ENCODE peak calls at places on chromosome 14, in four cellular contexts. N is GM12878, Y is K562, A is HepG2. V is an unnamed sample.

GRCh38 chr14:42480235-42480634 is 873.6 kb downstream of the LRFN5 start:
- DNase-seq in N (no peak), Y (no peak), A (no peak), V (no peak)

GRCh38 chr14:32259368-32260013 is 56.4 kb upstream of the RNU6-8 start:
- DNase-seq in N (peak), Y (peak), A (peak), V (peak)

GRCh38 chr14:58150243-58150805 is 1.7 kb downstream of the ARMH4 start:
- DNase-seq in N (no peak), Y (no peak), A (no peak), V (no peak)

GRCh38 chr14:92121670-92122350 is at the start of the genes CPSF2 and NDUFB1:
- DNase-seq in N (peak), Y (peak), A (peak), V (peak)

GRCh38 chr14:78228702-78229327 is 58.6 kb downstream of the NRXN3 start:
- DNase-seq in N (no peak), Y (no peak), A (no peak), V (no peak)

GRCh38 chr14:26401170-26401968 is 196.5 kb downstream of the NOVA1 start:
- DNase-seq in N (no peak), Y (no peak), A (no peak), V (no peak)

GRCh38 chr14:30221546-30221945 is 293.9 kb upstream of the PRKD1 start:
- DNase-seq in N (no peak), Y (no peak), A (no peak), V (no peak)

GRCh38 chr14:94598816-94599655 is 13.2 kb upstream of the SERPINA3 start:
- DNase-seq in N (no peak), Y (no peak), A (peak), V (peak)

GRCh38 chr14:99534863-99535262 is 53.7 kb downstream of the CCNK start:
- DNase-seq in N (no peak), Y (no peak), A (no peak), V (no peak)

GRCh38 chr14:97301931-97302559 is 504.9 kb downstream of the VRK1 start:
- DNase-seq in N (no peak), Y (no peak), A (no peak), V (no peak)

GRCh38 chr14:79638647-79639266 is 572.5 kb downstream of the DIO2 start:
- DNase-seq in N (no peak), Y (no peak), A (no peak), V (no peak)

GRCh38 chr14:97844042-97844441 is 1046.9 kb downstream of the VRK1 start:
- DNase-seq in N (no peak), Y (no peak), A (no peak), V (no peak)

GRCh38 chr14:21965042-21965441 is 291.4 kb upstream of the OR4E1 start:
- DNase-seq in N (no peak), Y (no peak), A (no peak), V (no peak)

GRCh38 chr14:69755784-69756183 is 11.2 kb upstream of the SRSF5 start:
- DNase-seq in N (no peak), Y (no peak), A (peak), V (no peak)

GRCh38 chr14:76007852-76008251 is 22.3 kb downstream of the IFT43 start:
- DNase-seq in N (no peak), Y (no peak), A (no peak), V (no peak)

GRCh38 chr14:38256358-38256840 is 506 bp upstream of the CLEC14A start:
- DNase-seq in N (no peak), Y (no peak), A (no peak), V (no peak)

GRCh38 chr14:62954165-62954564 is 91.1 kb downstream of the KCNH5 start:
- DNase-seq in N (no peak), Y (no peak), A (no peak), V (no peak)

GRCh38 chr14:72678360-72678759 is 215.5 kb downstream of the DPF3 start:
- DNase-seq in N (no peak), Y (no peak), A (no peak), V (no peak)

GRCh38 chr14:70884595-70885342 is 22.5 kb upstream of the PCNX1 start:
- DNase-seq in N (no peak), Y (peak), A (no peak), V (no peak)

GRCh38 chr14:22007278-22008097 is 333.9 kb upstream of the OR4E1 start:
- DNase-seq in N (no peak), Y (no peak), A (no peak), V (no peak)

GRCh38 chr14:100621806-100622205 is 34.6 kb upstream of the BEGAIN start:
- DNase-seq in N (no peak), Y (peak), A (no peak), V (peak)

GRCh38 chr14:72741836-72742681 is 151.8 kb downstream of the DPF3 start:
- DNase-seq in N (no peak), Y (peak), A (no peak), V (no peak)

GRCh38 chr14:24605435-24606190 is 3.9 kb downstream of the GZMH start:
- DNase-seq in N (no peak), Y (peak), A (peak), V (peak)

GRCh38 chr14:22846811-22847307 is 10.5 kb downstream of the MMP14 start:
- DNase-seq in N (no peak), Y (no peak), A (no peak), V (no peak)

GRCh38 chr14:26729851-26730250 is 132.0 kb upstream of the NOVA1 start:
- DNase-seq in N (no peak), Y (no peak), A (no peak), V (no peak)

GRCh38 chr14:89504602-89505320 is 87.7 kb upstream of the FOXN3 start:
- DNase-seq in N (peak), Y (no peak), A (no peak), V (no peak)

GRCh38 chr14:60509438-60510253 is 700 bp downstream of the SIX6 start:
- DNase-seq in N (no peak), Y (no peak), A (no peak), V (no peak)

GRCh38 chr14:54901380-54902142 is 1.1 kb downstream of the GCH1 start:
- DNase-seq in N (no peak), Y (no peak), A (no peak), V (peak)

GRCh38 chr14:61704554-61704953 is 9.2 kb downstream of the HIF1A start:
- DNase-seq in N (no peak), Y (no peak), A (no peak), V (no peak)

GRCh38 chr14:66228267-66228970 is 257.8 kb upstream of the CCDC196 start:
- DNase-seq in N (no peak), Y (no peak), A (no peak), V (peak)

GRCh38 chr14:73787760-73788508 is 63.7 kb upstream of the PTGR2 start:
- DNase-seq in N (no peak), Y (no peak), A (no peak), V (no peak)

GRCh38 chr14:32367501-32367900 is 38.4 kb downstream of the AKAP6 start:
- DNase-seq in N (no peak), Y (no peak), A (no peak), V (no peak)

GRCh38 chr14:20606190-20606901 is 15.2 kb upstream of the RNASE12 start:
- DNase-seq in N (no peak), Y (peak), A (peak), V (peak)

GRCh38 chr14:74636424-74637183 is 24.6 kb upstream of the LTBP2 start:
- DNase-seq in N (no peak), Y (no peak), A (no peak), V (no peak)

GRCh38 chr14:101562659-101563351 is 1.5 kb downstream of the DIO3 start:
- DNase-seq in N (no peak), Y (no peak), A (no peak), V (no peak)

GRCh38 chr14:45970589-45970988 is 681.0 kb downstream of the RPL10L start:
- DNase-seq in N (no peak), Y (no peak), A (no peak), V (no peak)

GRCh38 chr14:66076166-66076565 is 410.0 kb upstream of the CCDC196 start:
- DNase-seq in N (no peak), Y (no peak), A (no peak), V (no peak)

GRCh38 chr14:83870556-83870955 is 1659.4 kb upstream of the FLRT2 start:
- DNase-seq in N (no peak), Y (no peak), A (no peak), V (no peak)

GRCh38 chr14:83867871-83868270 is 1662.1 kb upstream of the FLRT2 start:
- DNase-seq in N (no peak), Y (no peak), A (no peak), V (no peak)

GRCh38 chr14:83874662-83875061 is 1655.3 kb upstream of the FLRT2 start:
- DNase-seq in N (no peak), Y (no peak), A (no peak), V (no peak)

DNA sequence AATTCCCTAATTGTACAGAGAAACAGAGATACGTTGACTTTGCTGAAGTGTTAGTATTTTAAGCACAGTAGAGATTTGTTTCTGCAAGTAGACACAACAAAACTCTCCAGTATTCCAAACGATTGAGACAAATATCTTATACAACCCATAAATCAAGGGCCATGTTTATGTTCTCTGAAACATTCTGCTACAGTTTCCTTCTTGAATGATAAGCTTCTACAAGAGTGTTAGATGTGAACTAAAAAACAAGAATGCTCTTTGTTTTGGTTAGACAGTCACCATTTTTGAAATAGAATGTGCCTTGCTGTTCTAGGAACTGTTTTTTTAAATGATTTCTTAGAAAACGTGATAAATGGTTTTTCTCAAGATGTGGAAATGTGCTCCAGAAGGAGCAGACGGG is 1656.3 kb upstream of the FLRT2 start:
- DNase-seq in N (no peak), Y (no peak), A (no peak), V (no peak)
- TF ChIP-seq POLR2AphosphoS2 in N (no peak), Y (no peak), A (no peak), V (no peak)

GRCh38 chr14:67934087-67934486 is 114.5 kb downstream of the RAD51B start:
- DNase-seq in N (peak), Y (peak), A (peak), V (peak)
- TF ChIP-seq POLR2AphosphoS2 in N (no peak), Y (no peak), A (no peak), V (no peak)

GRCh38 chr14:53306267-53306721 is 153.2 kb upstream of the DDHD1 start:
- DNase-seq in N (no peak), Y (peak), A (peak), V (peak)
- TF ChIP-seq POLR2AphosphoS2 in N (no peak), Y (no peak), A (no peak), V (no peak)

GRCh38 chr14:51547701-51548100 is 104.0 kb upstream of the FRMD6 start:
- DNase-seq in N (no peak), Y (no peak), A (no peak), V (no peak)
- TF ChIP-seq POLR2AphosphoS2 in N (no peak), Y (no peak), A (no peak), V (no peak)

GRCh38 chr14:93231129-93231979 is 24.3 kb downstream of the UBR7 start:
- DNase-seq in N (no peak), Y (no peak), A (no peak), V (peak)
- TF ChIP-seq POLR2AphosphoS2 in N (no peak), Y (no peak), A (no peak), V (no peak)